ENCODE peak calls at places on chromosomes 6 and 20, in six cellular contexts. One of them, this sample, is unnamed.

GRCh38 chr20:38402089-38402488 is 33.0 kb downstream of the SNHG17 start:
- DNase-seq in trophoblast cell: no peak
- DNase-seq in left lung: no peak
- DNase-seq in colonic mucosa: no peak
- DNase-seq in Peyer's patch: no peak
- DNase-seq in uterus: no peak
- DNase-seq in this sample: no peak

GRCh38 chr6:82589509-82590206 is 226.0 kb downstream of the TPBG start:
- DNase-seq in colonic mucosa: no peak
- DNase-seq in Peyer's patch: no peak
- DNase-seq in trophoblast cell: no peak
- DNase-seq in uterus: no peak
- DNase-seq in left lung: no peak
- DNase-seq in this sample: no peak

GRCh38 chr6:170271771-170272314 is 19.0 kb downstream of the DLL1 start:
- DNase-seq in Peyer's patch: no peak
- DNase-seq in left lung: peak
- DNase-seq in trophoblast cell: no peak
- DNase-seq in colonic mucosa: peak
- DNase-seq in uterus: no peak
- DNase-seq in this sample: no peak

GRCh38 chr6:26330835-26331808 is 33.9 kb upstream of the BTN3A2 start:
- DNase-seq in colonic mucosa: peak
- DNase-seq in left lung: no peak
- DNase-seq in Peyer's patch: no peak
- DNase-seq in trophoblast cell: peak
- DNase-seq in uterus: no peak
- DNase-seq in this sample: no peak

GRCh38 chr20:3616250-3616649 is 46.9 kb downstream of the GFRA4 start:
- DNase-seq in uterus: no peak
- DNase-seq in left lung: peak
- DNase-seq in trophoblast cell: no peak
- DNase-seq in Peyer's patch: no peak
- DNase-seq in colonic mucosa: no peak
- DNase-seq in this sample: no peak

GRCh38 chr20:4243071-4243470 is 227.7 kb upstream of the RNF24 start:
- DNase-seq in trophoblast cell: no peak
- DNase-seq in left lung: no peak
- DNase-seq in uterus: no peak
- DNase-seq in colonic mucosa: no peak
- DNase-seq in Peyer's patch: no peak
- DNase-seq in this sample: no peak

GRCh38 chr6:88815491-88815890 is 147.9 kb downstream of the RNGTT start:
- DNase-seq in colonic mucosa: no peak
- DNase-seq in trophoblast cell: no peak
- DNase-seq in left lung: no peak
- DNase-seq in uterus: no peak
- DNase-seq in Peyer's patch: no peak
- DNase-seq in this sample: no peak

GRCh38 chr6:35970181-35970580 is 49.3 kb upstream of the SRPK1 start:
- DNase-seq in colonic mucosa: no peak
- DNase-seq in uterus: no peak
- DNase-seq in left lung: no peak
- DNase-seq in Peyer's patch: no peak
- DNase-seq in trophoblast cell: no peak
- DNase-seq in this sample: no peak

GRCh38 chr20:24814556-24815195 is 134.4 kb upstream of the CST7 start:
- DNase-seq in Peyer's patch: no peak
- DNase-seq in colonic mucosa: no peak
- DNase-seq in trophoblast cell: no peak
- DNase-seq in left lung: no peak
- DNase-seq in uterus: no peak
- DNase-seq in this sample: no peak

GRCh38 chr6:165034271-165034741 is 275.1 kb downstream of the C6orf118 start:
- DNase-seq in left lung: no peak
- DNase-seq in Peyer's patch: no peak
- DNase-seq in colonic mucosa: no peak
- DNase-seq in uterus: no peak
- DNase-seq in trophoblast cell: no peak
- DNase-seq in this sample: no peak

GRCh38 chr20:14643146-14643545 is 305.7 kb upstream of the FLRT3 start:
- DNase-seq in uterus: no peak
- DNase-seq in trophoblast cell: no peak
- DNase-seq in colonic mucosa: no peak
- DNase-seq in left lung: no peak
- DNase-seq in Peyer's patch: no peak
- DNase-seq in this sample: no peak

GRCh38 chr20:48352628-48353027 is 475.2 kb downstream of the PREX1 start:
- DNase-seq in trophoblast cell: no peak
- DNase-seq in colonic mucosa: no peak
- DNase-seq in left lung: no peak
- DNase-seq in uterus: no peak
- DNase-seq in Peyer's patch: no peak
- DNase-seq in this sample: no peak

GRCh38 chr6:142444800-142445405 is 143.1 kb downstream of the ADGRG6 start:
- DNase-seq in colonic mucosa: no peak
- DNase-seq in Peyer's patch: no peak
- DNase-seq in trophoblast cell: no peak
- DNase-seq in left lung: no peak
- DNase-seq in uterus: no peak
- DNase-seq in this sample: no peak

GRCh38 chr20:56995635-56996075 is 270.8 kb downstream of the BMP7 start:
- DNase-seq in uterus: no peak
- DNase-seq in colonic mucosa: no peak
- DNase-seq in left lung: peak
- DNase-seq in Peyer's patch: no peak
- DNase-seq in trophoblast cell: peak
- DNase-seq in this sample: no peak

GRCh38 chr6:46329568-46329967 is 158.8 kb upstream of the ENPP5 start:
- DNase-seq in uterus: no peak
- DNase-seq in Peyer's patch: no peak
- DNase-seq in trophoblast cell: no peak
- DNase-seq in left lung: no peak
- DNase-seq in colonic mucosa: no peak
- DNase-seq in this sample: no peak

GRCh38 chr6:125867483-125867935 is 76.7 kb downstream of the NCOA7 start:
- DNase-seq in uterus: no peak
- DNase-seq in left lung: no peak
- DNase-seq in trophoblast cell: peak
- DNase-seq in Peyer's patch: no peak
- DNase-seq in colonic mucosa: no peak
- DNase-seq in this sample: no peak

GRCh38 chr20:20941468-20941889 is 164.7 kb downstream of the LINC00237 start:
- DNase-seq in Peyer's patch: no peak
- DNase-seq in colonic mucosa: no peak
- DNase-seq in left lung: no peak
- DNase-seq in trophoblast cell: no peak
- DNase-seq in uterus: no peak
- DNase-seq in this sample: no peak

GRCh38 chr6:166598441-166599138 is 12.1 kb upstream of the RAMACL start:
- DNase-seq in uterus: peak
- DNase-seq in left lung: no peak
- DNase-seq in colonic mucosa: no peak
- DNase-seq in Peyer's patch: no peak
- DNase-seq in trophoblast cell: peak
- DNase-seq in this sample: no peak

GRCh38 chr6:157763894-157764345 is 59.1 kb upstream of the SNX9 start:
- DNase-seq in left lung: no peak
- DNase-seq in colonic mucosa: no peak
- DNase-seq in trophoblast cell: no peak
- DNase-seq in Peyer's patch: no peak
- DNase-seq in uterus: no peak
- DNase-seq in this sample: no peak

GRCh38 chr20:44590980-44591778 is 8.8 kb downstream of the PKIG start:
- DNase-seq in Peyer's patch: no peak
- DNase-seq in colonic mucosa: no peak
- DNase-seq in trophoblast cell: no peak
- DNase-seq in uterus: no peak
- DNase-seq in left lung: no peak
- DNase-seq in this sample: no peak

GRCh38 chr6:11744753-11745152 is 33.9 kb downstream of the ADTRP start:
- DNase-seq in Peyer's patch: no peak
- DNase-seq in uterus: peak
- DNase-seq in trophoblast cell: peak
- DNase-seq in colonic mucosa: peak
- DNase-seq in left lung: no peak
- DNase-seq in this sample: no peak

GRCh38 chr6:7821426-7821825 is 89.2 kb downstream of the TXNDC5 start:
- DNase-seq in colonic mucosa: no peak
- DNase-seq in left lung: no peak
- DNase-seq in uterus: no peak
- DNase-seq in trophoblast cell: no peak
- DNase-seq in Peyer's patch: no peak
- DNase-seq in this sample: no peak

GRCh38 chr6:22236626-22237414 is 60.0 kb downstream of the PRL start:
- DNase-seq in uterus: no peak
- DNase-seq in Peyer's patch: no peak
- DNase-seq in trophoblast cell: no peak
- DNase-seq in colonic mucosa: no peak
- DNase-seq in left lung: no peak
- DNase-seq in this sample: no peak

GRCh38 chr6:106119526-106119925 is 33.4 kb downstream of the PRDM1 start:
- DNase-seq in left lung: peak
- DNase-seq in colonic mucosa: peak
- DNase-seq in uterus: no peak
- DNase-seq in trophoblast cell: peak
- DNase-seq in Peyer's patch: no peak
- DNase-seq in this sample: no peak

GRCh38 chr6:159961523-159961922 is 7.4 kb upstream of the IGF2R start:
- DNase-seq in colonic mucosa: no peak
- DNase-seq in left lung: no peak
- DNase-seq in Peyer's patch: no peak
- DNase-seq in uterus: no peak
- DNase-seq in trophoblast cell: no peak
- DNase-seq in this sample: no peak

GRCh38 chr6:145015739-145016558 is 719.4 kb downstream of the EPM2A start:
- DNase-seq in colonic mucosa: no peak
- DNase-seq in Peyer's patch: no peak
- DNase-seq in uterus: no peak
- DNase-seq in left lung: no peak
- DNase-seq in trophoblast cell: peak
- DNase-seq in this sample: no peak

GRCh38 chr6:19438566-19439353 is 398.4 kb upstream of the ID4 start:
- DNase-seq in trophoblast cell: no peak
- DNase-seq in Peyer's patch: no peak
- DNase-seq in uterus: no peak
- DNase-seq in colonic mucosa: no peak
- DNase-seq in left lung: peak
- DNase-seq in this sample: no peak

GRCh38 chr6:170031684-170032121 is 259.2 kb downstream of the DLL1 start:
- DNase-seq in left lung: peak
- DNase-seq in trophoblast cell: no peak
- DNase-seq in colonic mucosa: no peak
- DNase-seq in Peyer's patch: peak
- DNase-seq in uterus: no peak
- DNase-seq in this sample: no peak

GRCh38 chr20:3691897-3692296 is 10.1 kb upstream of the ADAM33 start:
- DNase-seq in Peyer's patch: no peak
- DNase-seq in uterus: no peak
- DNase-seq in colonic mucosa: no peak
- DNase-seq in trophoblast cell: no peak
- DNase-seq in left lung: no peak
- DNase-seq in this sample: no peak

GRCh38 chr6:87209812-87210211 is 54.4 kb downstream of the ZNF292 start:
- DNase-seq in colonic mucosa: no peak
- DNase-seq in trophoblast cell: no peak
- DNase-seq in Peyer's patch: no peak
- DNase-seq in left lung: no peak
- DNase-seq in uterus: no peak
- DNase-seq in this sample: no peak
- H3K27ac ChIP-seq in colonic mucosa: no peak
- H3K27ac ChIP-seq in trophoblast cell: no peak
- H3K27ac ChIP-seq in Peyer's patch: no peak
- H3K27ac ChIP-seq in left lung: no peak
- H3K27ac ChIP-seq in uterus: no peak
- H3K27ac ChIP-seq in this sample: no peak

GRCh38 chr6:102415891-102416290 is 1022.4 kb downstream of the GRIK2 start:
- DNase-seq in trophoblast cell: no peak
- DNase-seq in uterus: no peak
- DNase-seq in colonic mucosa: no peak
- DNase-seq in left lung: no peak
- DNase-seq in Peyer's patch: no peak
- DNase-seq in this sample: no peak
- H3K27ac ChIP-seq in trophoblast cell: no peak
- H3K27ac ChIP-seq in uterus: no peak
- H3K27ac ChIP-seq in colonic mucosa: no peak
- H3K27ac ChIP-seq in left lung: no peak
- H3K27ac ChIP-seq in Peyer's patch: no peak
- H3K27ac ChIP-seq in this sample: no peak

GRCh38 chr20:5822569-5822968 is 72.4 kb downstream of the SHLD1 start:
- DNase-seq in left lung: no peak
- DNase-seq in colonic mucosa: no peak
- DNase-seq in trophoblast cell: no peak
- DNase-seq in Peyer's patch: no peak
- DNase-seq in uterus: no peak
- DNase-seq in this sample: no peak
- H3K27ac ChIP-seq in left lung: peak
- H3K27ac ChIP-seq in colonic mucosa: no peak
- H3K27ac ChIP-seq in trophoblast cell: no peak
- H3K27ac ChIP-seq in Peyer's patch: no peak
- H3K27ac ChIP-seq in uterus: no peak
- H3K27ac ChIP-seq in this sample: no peak

DNA sequence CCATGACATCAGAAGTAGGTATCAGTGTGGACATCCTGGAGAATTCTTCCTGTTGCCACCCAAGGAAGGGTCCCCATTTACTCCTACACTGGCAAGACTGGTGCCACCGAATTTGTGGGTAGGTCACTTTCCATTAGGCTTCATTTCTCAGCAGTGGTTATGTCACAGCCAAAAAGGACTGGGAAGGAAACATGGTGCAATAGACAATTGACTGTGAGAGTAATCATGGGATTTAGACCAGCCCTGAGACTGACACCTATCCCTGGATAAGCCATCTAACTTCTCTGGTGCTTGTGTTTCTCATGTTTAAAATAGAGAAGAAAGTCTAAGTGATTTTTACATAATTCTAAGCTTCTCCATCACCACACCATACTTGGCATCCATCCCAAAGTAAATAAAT is 10.1 kb downstream of the SMPDL3A start:
- DNase-seq in uterus: no peak
- DNase-seq in Peyer's patch: no peak
- DNase-seq in trophoblast cell: no peak
- DNase-seq in left lung: no peak
- DNase-seq in colonic mucosa: no peak
- DNase-seq in this sample: no peak
- H3K27ac ChIP-seq in uterus: no peak
- H3K27ac ChIP-seq in Peyer's patch: peak
- H3K27ac ChIP-seq in trophoblast cell: no peak
- H3K27ac ChIP-seq in left lung: no peak
- H3K27ac ChIP-seq in colonic mucosa: peak
- H3K27ac ChIP-seq in this sample: no peak